ENCODE peak calls at places on chromosomes 2 and 18, in seven cellular contexts. Q, B, P, E, Z, M and D are unnamed samples. For H3K27me3, the result is how much of the 10 kb centered on the place peaks cover.

GRCh38 chr2:107595749-107596148 is 230.9 kb upstream of the RGPD4 start:
- DNase-seq in B (no peak), P (peak), M (no peak), Z (peak), Q (no peak), E (peak), D (no peak)

GRCh38 chr18:73777356-73778051 is 370.1 kb downstream of the FBXO15 start:
- DNase-seq in M (no peak), Z (no peak), B (no peak), P (no peak), E (no peak), Q (no peak), D (no peak)

GRCh38 chr2:67790622-67791021 is 272.2 kb downstream of the C1D start:
- DNase-seq in M (peak), P (peak), E (peak), Q (no peak), Z (peak), B (no peak), D (no peak)

GRCh38 chr18:79531926-79532689 is 136.4 kb downstream of the NFATC1 start:
- DNase-seq in P (no peak), M (no peak), Q (no peak), E (peak), Z (peak), B (no peak), D (no peak)

GRCh38 chr2:6069354-6069753 is 377.2 kb downstream of the SOX11 start:
- DNase-seq in P (no peak), B (no peak), E (peak), M (no peak), Q (peak), Z (peak), D (peak)

GRCh38 chr2:69725706-69726360 is 16.1 kb upstream of the ANXA4 start:
- DNase-seq in Z (no peak), M (no peak), B (no peak), P (no peak), E (no peak), Q (no peak), D (no peak)

GRCh38 chr2:208847651-208848050 is 441.1 kb downstream of the PTH2R start:
- DNase-seq in B (no peak), Q (no peak), Z (no peak), P (no peak), E (no peak), M (no peak), D (no peak)

GRCh38 chr2:8524823-8525222 is 157.0 kb upstream of the ID2 start:
- DNase-seq in E (no peak), B (no peak), P (no peak), Q (no peak), M (no peak), Z (no peak), D (no peak)

GRCh38 chr2:24333019-24333540 is 27.3 kb downstream of the ITSN2 start:
- DNase-seq in M (peak), E (no peak), P (no peak), B (no peak), Z (no peak), Q (no peak), D (no peak)

DNA sequence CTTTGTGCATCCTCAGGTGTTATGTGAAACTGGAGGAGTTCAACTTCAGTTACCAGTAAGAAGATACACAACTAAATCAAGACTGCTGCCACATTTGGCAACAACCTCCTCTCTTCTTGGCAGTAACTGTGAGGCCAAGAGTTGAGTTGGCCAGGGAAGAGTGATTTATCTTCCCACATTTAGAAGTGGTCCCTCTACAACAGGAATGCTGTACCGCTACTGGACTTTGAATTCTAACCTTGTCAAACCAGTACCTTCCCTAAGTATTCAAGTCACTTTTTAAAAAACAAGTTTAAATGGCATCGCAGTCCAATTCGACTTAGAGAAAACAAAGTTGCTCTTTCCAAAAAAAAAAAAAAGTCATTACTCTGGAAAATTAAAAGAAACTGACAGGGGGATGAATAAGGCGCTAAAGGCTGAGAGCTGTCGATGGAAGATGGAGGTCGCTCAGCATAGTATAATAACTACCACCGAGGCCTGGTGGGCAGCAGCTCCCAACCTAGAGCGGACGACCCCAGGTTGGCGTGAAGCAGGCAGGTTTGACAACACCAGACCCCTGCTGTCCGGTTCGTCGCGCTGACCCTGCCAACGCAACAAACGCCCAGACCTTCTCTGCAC is 1.0 kb downstream of the MAP4K3 start:
- DNase-seq in E (peak), Q (peak), P (peak), Z (peak), B (no peak), M (peak), D (no peak)
- H2AFZ ChIP-seq in E (peak), Q (no peak), P (peak), Z (no peak), B (no peak), M (peak), D (peak)

GRCh38 chr2:196592912-196593881 is 46.3 kb upstream of the CCDC150 start:
- DNase-seq in B (no peak), M (peak), Z (peak), Q (peak), P (peak), E (peak), D (peak)
- H3K27me3 ChIP-seq in B (under half), M (under half), Z (under half), Q (under half), P (under half), E (under half), D (half or more)

DNA sequence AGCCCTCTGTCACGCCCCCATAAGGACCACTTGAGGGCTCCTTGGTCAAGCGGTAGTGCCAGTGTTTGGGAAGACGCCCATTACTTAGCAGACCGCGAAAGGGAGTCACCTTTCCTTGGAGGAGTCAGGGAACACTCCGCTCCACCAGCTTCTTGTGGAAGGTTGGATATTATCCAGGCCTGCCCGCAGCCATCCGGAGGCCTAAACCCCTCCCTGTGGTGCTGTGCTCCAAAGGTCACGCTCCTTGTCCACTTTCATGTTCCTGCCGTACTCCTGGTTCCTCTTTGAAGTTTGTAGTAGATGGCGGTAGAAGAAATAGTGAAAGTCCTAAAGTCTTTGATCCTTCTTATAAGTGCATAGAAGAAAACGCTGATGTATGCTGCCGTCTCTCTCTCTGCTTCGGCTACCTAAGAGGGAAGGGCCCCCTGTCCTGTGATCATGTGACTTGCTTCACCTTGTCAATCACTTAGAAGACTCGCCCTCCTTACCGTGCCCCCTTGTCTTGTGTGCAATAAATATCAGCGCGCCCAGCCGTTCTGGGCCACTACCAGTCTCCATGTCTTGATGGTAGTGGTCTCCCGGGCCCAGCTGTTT is 1.7 kb upstream of the CATIP start:
- DNase-seq in M (no peak), P (no peak), Q (no peak), Z (no peak), E (no peak), B (no peak), D (no peak)
- H2AFZ ChIP-seq in M (no peak), P (no peak), Q (no peak), Z (no peak), E (no peak), B (no peak), D (no peak)

GRCh38 chr2:167297292-167297691 is 409.0 kb downstream of the XIRP2 start:
- DNase-seq in P (no peak), Q (no peak), Z (no peak), E (no peak), B (no peak), M (no peak), D (no peak)
- H3K27me3 ChIP-seq in P (under half), Q (under half), Z (under half), E (under half), B (under half), M (under half), D (under half)

GRCh38 chr2:239938651-239939486 is 86.3 kb downstream of the NDUFA10 start:
- DNase-seq in M (no peak), Z (no peak), Q (peak), E (no peak), B (no peak), P (no peak), D (no peak)

GRCh38 chr2:239939736-239940483 is 85.2 kb downstream of the NDUFA10 start:
- DNase-seq in Q (peak), B (no peak), M (no peak), E (no peak), P (no peak), Z (no peak), D (no peak)

GRCh38 chr2:239935789-239936758 is 89.1 kb downstream of the NDUFA10 start:
- DNase-seq in M (no peak), E (no peak), P (no peak), Z (no peak), Q (peak), B (no peak), D (no peak)

GRCh38 chr2:239936838-239937581 is 88.1 kb downstream of the NDUFA10 start:
- DNase-seq in Z (no peak), M (no peak), E (no peak), P (no peak), Q (peak), B (no peak), D (no peak)

GRCh38 chr2:239937866-239938640 is 87.1 kb downstream of the NDUFA10 start:
- DNase-seq in E (no peak), Q (peak), P (no peak), B (no peak), M (no peak), Z (no peak), D (no peak)
- H2AFZ ChIP-seq in E (no peak), Q (no peak), P (no peak), B (no peak), M (no peak), Z (no peak), D (no peak)

DNA sequence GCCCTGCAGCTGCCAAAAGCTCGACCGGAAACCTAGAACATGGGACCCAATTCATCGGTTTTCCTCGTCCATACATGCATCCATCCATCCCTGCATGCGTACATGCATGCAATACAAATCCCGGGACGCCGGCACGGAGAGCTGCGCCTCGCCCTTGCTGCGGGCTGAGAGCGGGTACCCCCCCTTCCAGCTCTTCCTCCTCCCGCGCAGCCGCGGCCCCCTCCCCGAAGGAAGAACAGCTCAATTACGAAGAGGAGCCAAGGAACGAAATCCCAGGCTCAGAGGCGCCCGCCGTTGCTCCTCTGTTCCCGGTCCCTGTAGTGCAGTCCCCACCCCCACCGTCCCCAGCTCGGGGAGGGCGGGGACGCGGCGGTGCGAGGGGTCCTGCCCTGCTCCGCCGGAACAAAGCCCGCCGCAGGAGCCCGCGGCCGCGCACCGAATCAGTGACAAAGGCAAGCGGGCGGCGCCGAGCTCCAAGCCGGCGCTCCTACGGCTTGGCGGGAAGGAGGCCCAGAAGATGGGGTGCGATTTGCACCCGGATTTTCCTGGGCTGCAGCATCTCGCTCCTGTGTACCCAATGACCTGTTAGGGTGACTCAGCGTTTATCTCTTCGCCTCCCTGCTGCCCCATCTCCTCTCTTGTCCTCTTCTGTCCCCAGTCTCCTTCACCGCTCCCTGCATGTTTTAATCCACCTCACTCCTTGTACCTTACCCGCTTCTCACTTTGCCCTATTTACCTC is 8.9 kb upstream of the POU3F3 start:
- DNase-seq in P (no peak), E (no peak), B (no peak), Z (peak), Q (peak), M (no peak), D (peak)
- H3K27me3 ChIP-seq in P (half or more), E (half or more), B (half or more), Z (under half), Q (half or more), M (half or more), D (half or more)